ENCODE peak calls at places on chromosome 14, in five cellular contexts. J is GM23248, V is OCI-LY7, W is MM.1S, F is PC-3. I is an unnamed sample.

GRCh38 chr14:65936342-65936741 is 523.8 kb downstream of the FUT8 start:
- DNase-seq in J (no peak), V (no peak), W (no peak), F (no peak), I (no peak)

GRCh38 chr14:72929316-72930080 is 3.2 kb downstream of the DCAF4 start:
- DNase-seq in J (no peak), V (no peak), W (no peak), F (no peak), I (no peak)

GRCh38 chr14:64117671-64118402 is 176.3 kb downstream of the ESR2 start:
- DNase-seq in J (peak; percentile 51), V (no peak), W (no peak), F (peak; percentile 69), I (peak; percentile 60)

GRCh38 chr14:24903337-24903736 is 146.6 kb downstream of the STXBP6 start:
- DNase-seq in J (peak; percentile 85), V (no peak), W (no peak), F (peak; percentile 6), I (no peak)

GRCh38 chr14:79822034-79822433 is 389.3 kb downstream of the DIO2 start:
- DNase-seq in J (no peak), V (no peak), W (no peak), F (no peak), I (no peak)

GRCh38 chr14:105855246-105855892 is 329.0 kb downstream of the TMEM121 start:
- DNase-seq in J (no peak), V (peak; percentile 66), W (no peak), F (no peak), I (no peak)

GRCh38 chr14:77043177-77043983 is 14.9 kb upstream of the IRF2BPL start:
- DNase-seq in J (peak; percentile 95), V (no peak), W (no peak), F (peak; percentile 93), I (no peak)

GRCh38 chr14:49909016-49909415 is 16.1 kb downstream of the ARF6 start:
- DNase-seq in J (no peak), V (no peak), W (no peak), F (peak; percentile 90), I (peak; percentile 43)

GRCh38 chr14:90576581-90576980 is 179.8 kb downstream of the CALM1 start:
- DNase-seq in J (peak; percentile 43), V (no peak), W (no peak), F (no peak), I (no peak)

GRCh38 chr14:71220462-71220861 is 313.2 kb downstream of the PCNX1 start:
- DNase-seq in J (no peak), V (no peak), W (no peak), F (no peak), I (no peak)

GRCh38 chr14:76773188-76773885 is 12.1 kb downstream of the VASH1 start:
- DNase-seq in J (peak; percentile 90), V (no peak), W (no peak), F (peak; percentile 80), I (peak; percentile 96)

GRCh38 chr14:30559638-30560071 is 697 bp downstream of the G2E3 start:
- DNase-seq in J (peak; percentile 64), V (peak; percentile 56), W (peak; percentile 6), F (peak; percentile 54), I (no peak)

GRCh38 chr14:21039585-21040369 is 2.4 kb upstream of the RNASE7 start:
- DNase-seq in J (peak; percentile 74), V (peak; percentile 47), W (peak; percentile 27), F (peak; percentile 62), I (peak; percentile 22)

GRCh38 chr14:48723841-48724495 is 862.2 kb downstream of the RPS29 start:
- DNase-seq in J (no peak), V (no peak), W (no peak), F (no peak), I (no peak)

GRCh38 chr14:83294941-83295340 is 1761.3 kb upstream of the SEL1L start:
- DNase-seq in J (peak; percentile 24), V (no peak), W (no peak), F (no peak), I (no peak)

GRCh38 chr14:104537613-104537988 is 42.0 kb upstream of the C14orf180 start:
- DNase-seq in J (no peak), V (no peak), W (no peak), F (peak; percentile 4), I (no peak)

GRCh38 chr14:50117456-50117855 is 1.1 kb upstream of the VCPKMT start:
- DNase-seq in J (no peak), V (no peak), W (no peak), F (no peak), I (no peak)

GRCh38 chr14:103624860-103625259 is 4.2 kb upstream of the KLC1 start:
- DNase-seq in J (peak; percentile 96), V (peak; percentile 22), W (no peak), F (peak; percentile 94), I (peak; percentile 99)

GRCh38 chr14:60003991-60004390 is 84.0 kb downstream of the LRRC9 start:
- DNase-seq in J (no peak), V (no peak), W (no peak), F (peak; percentile 70), I (no peak)

GRCh38 chr14:60905930-60906329 is 74.9 kb downstream of the TRMT5 start:
- DNase-seq in J (peak; percentile 5), V (no peak), W (no peak), F (peak; percentile 43), I (no peak)

GRCh38 chr14:104360522-104360921 is 219.0 kb upstream of the C14orf180 start:
- DNase-seq in J (no peak), V (no peak), W (no peak), F (no peak), I (no peak)

GRCh38 chr14:20343092-20343854 is at the start of gene PARP2:
- DNase-seq in J (peak; percentile 100), V (peak; percentile 99), W (peak; percentile 92), F (peak; percentile 100), I (peak; percentile 97)

GRCh38 chr14:100657780-100658513 is 68.7 kb upstream of the DLK1 start:
- DNase-seq in J (no peak), V (no peak), W (no peak), F (no peak), I (no peak)

GRCh38 chr14:55221186-55221585 is 29.8 kb upstream of the DLGAP5 start:
- DNase-seq in J (peak; percentile 67), V (no peak), W (no peak), F (peak; percentile 86), I (peak; percentile 47)

GRCh38 chr14:103832046-103832445 is 15.3 kb downstream of the PPP1R13B start:
- DNase-seq in J (peak; percentile 9), V (no peak), W (no peak), F (no peak), I (no peak)

GRCh38 chr14:84797326-84797725 is 732.6 kb upstream of the FLRT2 start:
- DNase-seq in J (no peak), V (no peak), W (no peak), F (peak; percentile 1), I (no peak)

GRCh38 chr14:96092936-96093335 is 53.8 kb downstream of the C14orf132 start:
- DNase-seq in J (no peak), V (no peak), W (no peak), F (peak; percentile 51), I (no peak)

DNA sequence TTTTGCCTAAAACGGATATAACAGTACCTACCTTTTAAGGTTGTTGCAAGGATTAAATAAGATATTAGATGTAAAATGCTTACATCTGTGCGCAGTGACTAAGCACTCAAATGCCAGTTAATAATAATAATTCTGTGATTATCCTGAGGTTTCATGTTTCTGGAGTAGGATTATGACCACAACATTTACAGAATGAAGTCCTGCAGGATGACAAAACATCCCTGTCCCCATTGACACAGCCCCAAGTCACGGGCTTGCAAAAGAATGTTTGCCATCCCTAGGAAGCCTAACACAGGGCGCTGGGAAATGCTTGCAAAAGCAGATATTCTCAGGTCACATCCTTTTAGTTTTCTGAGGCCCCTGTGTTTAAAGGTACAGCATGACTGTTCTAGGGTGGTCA is 20.1 kb downstream of the SUSD6 start:
- DNase-seq in J (peak; percentile 60), V (no peak), W (no peak), F (peak; percentile 59), I (peak; percentile 44)
- H3K4me3 ChIP-seq in J (no peak overlapping the region), V (no peak overlapping the region), W (no peak overlapping the region), F (no peak overlapping the region), I (no peak overlapping the region)

GRCh38 chr14:81311816-81312215 is 88.3 kb downstream of the STON2 start:
- DNase-seq in J (peak; percentile 1), V (no peak), W (no peak), F (no peak), I (no peak)

GRCh38 chr14:81310606-81311005 is 89.5 kb downstream of the STON2 start:
- DNase-seq in J (no peak), V (no peak), W (no peak), F (no peak), I (no peak)

GRCh38 chr14:81312289-81312876 is 87.7 kb downstream of the STON2 start:
- DNase-seq in J (no peak), V (no peak), W (no peak), F (no peak), I (no peak)

GRCh38 chr14:81309511-81309910 is 88.8 kb upstream of the GTF2A1 start:
- DNase-seq in J (no peak), V (no peak), W (no peak), F (no peak), I (no peak)

GRCh38 chr14:81311128-81311527 is 89.0 kb downstream of the STON2 start:
- DNase-seq in J (no peak), V (no peak), W (no peak), F (no peak), I (no peak)
- H3K4me1 ChIP-seq in J (no peaks in the 10 kb centered on the region), V (no peaks in the 10 kb centered on the region), W (peaks cover 18% of the 10 kb centered on the region), F (no peaks in the 10 kb centered on the region), I (no peaks in the 10 kb centered on the region)

GRCh38 chr14:98462908-98463307 is 809.1 kb downstream of the BCL11B start:
- DNase-seq in J (no peak), V (no peak), W (no peak), F (no peak), I (no peak)

GRCh38 chr14:98458702-98459101 is 813.3 kb downstream of the BCL11B start:
- DNase-seq in J (no peak), V (no peak), W (no peak), F (no peak), I (no peak)
- H3K9me2 ChIP-seq in J (no peaks in the 10 kb centered on the region), V (no peaks in the 10 kb centered on the region), W (no peaks in the 10 kb centered on the region), F (no peaks in the 10 kb centered on the region), I (no peaks in the 10 kb centered on the region)

DNA sequence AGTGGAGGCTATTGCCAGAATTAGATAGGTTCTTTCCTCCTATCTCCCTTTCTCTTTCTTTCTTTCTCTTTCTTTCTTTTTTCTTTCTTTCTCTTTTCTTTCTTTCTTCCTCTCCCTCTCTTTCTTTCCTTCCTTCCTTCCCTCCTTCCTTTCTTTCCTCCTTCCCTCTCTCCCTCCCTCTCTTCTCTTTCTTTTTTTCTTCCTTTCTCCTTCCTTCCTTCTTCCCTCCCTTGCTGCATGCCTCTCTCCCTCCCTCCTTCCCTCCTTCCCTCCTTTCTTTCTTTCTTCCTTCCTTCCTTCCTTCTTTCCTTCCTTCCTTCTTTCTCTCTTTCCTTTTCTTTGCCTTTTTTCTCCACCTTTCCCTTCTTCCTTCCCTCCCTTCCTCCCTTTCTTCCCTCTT is 16.4 kb upstream of the MDGA2 start:
- DNase-seq in J (no peak), V (no peak), W (no peak), F (no peak), I (no peak)
- H3K4me3 ChIP-seq in J (no peak overlapping the region), V (no peak overlapping the region), W (no peak overlapping the region), F (no peak overlapping the region), I (no peak overlapping the region)

DNA sequence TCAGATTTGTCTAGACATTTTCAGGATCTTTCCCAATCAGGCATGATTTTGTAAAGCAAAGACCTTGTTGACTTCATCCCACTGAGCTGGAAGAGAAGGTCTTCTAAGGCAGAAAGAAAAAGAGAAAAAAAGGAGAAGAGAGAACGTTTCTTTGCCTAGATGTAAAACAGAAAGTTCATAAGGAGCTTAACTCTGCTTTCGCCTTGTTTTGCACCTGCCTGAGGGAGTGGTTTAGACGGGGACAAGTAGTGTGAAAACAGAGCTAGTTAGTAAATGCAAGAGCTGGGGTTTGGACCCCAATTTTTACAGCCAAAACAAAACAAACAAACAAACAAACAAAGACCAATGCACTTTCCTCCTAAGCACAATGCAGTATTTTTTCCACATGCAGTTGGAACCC is 273.1 kb downstream of the ZFP36L1 start:
- DNase-seq in J (no peak), V (peak; percentile 67), W (peak; percentile 30), F (no peak), I (no peak)
- H3K4me1 ChIP-seq in J (peaks cover 33% of the 10 kb centered on the region), V (peaks cover 23% of the 10 kb centered on the region), W (peaks cover 7% of the 10 kb centered on the region), F (peaks cover 24% of the 10 kb centered on the region), I (peaks cover 60% of the 10 kb centered on the region)